ENCODE peak calls at places on chromosomes 4 and X, in six cellular contexts. K is HCT116, H is spleen, U is transverse colon, T is GM23338, D is HL-60. V is an unnamed sample.

GRCh38 chrX:119647552-119648420 is 41.6 kb upstream of the NKRF start:
- DNase-seq in K (no peak), H (no peak), U (no peak), T (no peak), D (no peak), V (no peak)

GRCh38 chrX:120549483-120550452 is 11.0 kb downstream of the CUL4B start:
- DNase-seq in K (peak), H (no peak), U (no peak), T (no peak), D (no peak), V (no peak)

GRCh38 chr4:2059034-2059725 is at the start of gene NAT8L:
- DNase-seq in K (peak), H (no peak), U (no peak), T (peak), D (peak), V (no peak)

GRCh38 chrX:21831496-21831895 is 7.9 kb upstream of the MBTPS2 start:
- DNase-seq in K (no peak), H (no peak), U (no peak), T (no peak), D (no peak), V (no peak)

GRCh38 chr4:124483043-124483906 is 229.3 kb downstream of the ANKRD50 start:
- DNase-seq in K (no peak), H (no peak), U (no peak), T (peak), D (no peak), V (no peak)

GRCh38 chrX:114797494-114797893 is 213.6 kb downstream of the HTR2C start:
- DNase-seq in K (no peak), H (no peak), U (no peak), T (no peak), D (no peak), V (no peak)

GRCh38 chr4:7750972-7751371 is 188.7 kb downstream of the AFAP1 start:
- DNase-seq in K (no peak), H (no peak), U (no peak), T (no peak), D (no peak), V (no peak)

GRCh38 chr4:6493668-6494304 is 21.4 kb upstream of the PPP2R2C start:
- DNase-seq in K (no peak), H (no peak), U (no peak), T (peak), D (no peak), V (peak)

GRCh38 chr4:139511320-139511719 is 44.7 kb downstream of the SETD7 start:
- DNase-seq in K (no peak), H (no peak), U (no peak), T (no peak), D (no peak), V (no peak)

GRCh38 chr4:10008208-10009005 is 12.9 kb downstream of the SLC2A9 start:
- DNase-seq in K (no peak), H (no peak), U (no peak), T (no peak), D (no peak), V (no peak)

GRCh38 chr4:118751634-118752293 is 66.6 kb downstream of the METTL14 start:
- DNase-seq in K (no peak), H (no peak), U (no peak), T (no peak), D (no peak), V (no peak)

GRCh38 chr4:955161-955921 is 18.0 kb downstream of the DGKQ start:
- DNase-seq in K (no peak), H (peak), U (no peak), T (no peak), D (no peak), V (no peak)

GRCh38 chrX:107750263-107750662 is 25.3 kb downstream of the TSC22D3 start:
- DNase-seq in K (no peak), H (no peak), U (no peak), T (peak), D (no peak), V (no peak)

GRCh38 chr4:87007345-87008181 is 72.8 kb downstream of the AFF1 start:
- DNase-seq in K (no peak), H (peak), U (peak), T (peak), D (peak), V (no peak)

GRCh38 chr4:14434916-14435315 is 567.4 kb upstream of the CPEB2 start:
- DNase-seq in K (no peak), H (no peak), U (no peak), T (no peak), D (no peak), V (no peak)

GRCh38 chrX:40205471-40205870 is 107.7 kb upstream of the BCOR start:
- DNase-seq in K (no peak), H (no peak), U (no peak), T (no peak), D (peak), V (no peak)

GRCh38 chr4:37480509-37480908 is 205.7 kb downstream of the RELL1 start:
- DNase-seq in K (no peak), H (no peak), U (no peak), T (no peak), D (no peak), V (no peak)

GRCh38 chrX:43882294-43882681 is at the start of gene MAOB:
- DNase-seq in K (no peak), H (no peak), U (peak), T (peak), D (no peak), V (no peak)

GRCh38 chr4:6095023-6095817 is 77.0 kb upstream of the C4orf50 start:
- DNase-seq in K (no peak), H (no peak), U (no peak), T (no peak), D (no peak), V (no peak)

GRCh38 chr4:169971456-169972015 is 54.7 kb downstream of the MFAP3L start:
- DNase-seq in K (no peak), H (no peak), U (no peak), T (no peak), D (no peak), V (no peak)

GRCh38 chrX:154378059-154378798 is 866 bp upstream of the EMD start:
- DNase-seq in K (no peak), H (peak), U (peak), T (peak), D (peak), V (no peak)

GRCh38 chr4:3646280-3646679 is 114.1 kb upstream of the LRPAP1 start:
- DNase-seq in K (no peak), H (no peak), U (no peak), T (no peak), D (no peak), V (no peak)

GRCh38 chr4:164056426-164057142 is 562.1 kb downstream of the TMA16 start:
- DNase-seq in K (no peak), H (no peak), U (no peak), T (no peak), D (no peak), V (no peak)

GRCh38 chr4:78618426-78618825 is 66.9 kb downstream of the ANXA3 start:
- DNase-seq in K (no peak), H (no peak), U (no peak), T (no peak), D (no peak), V (no peak)

GRCh38 chr4:137608085-137608484 is 75.8 kb upstream of the PCDH18 start:
- DNase-seq in K (no peak), H (no peak), U (no peak), T (peak), D (no peak), V (no peak)

GRCh38 chrX:44054863-44055601 is 81.8 kb upstream of the NDP start:
- DNase-seq in K (no peak), H (no peak), U (no peak), T (no peak), D (no peak), V (no peak)

GRCh38 chr4:184310881-184311709 is 93.4 kb upstream of the ENPP6 start:
- DNase-seq in K (no peak), H (no peak), U (peak), T (no peak), D (no peak), V (peak)

DNA sequence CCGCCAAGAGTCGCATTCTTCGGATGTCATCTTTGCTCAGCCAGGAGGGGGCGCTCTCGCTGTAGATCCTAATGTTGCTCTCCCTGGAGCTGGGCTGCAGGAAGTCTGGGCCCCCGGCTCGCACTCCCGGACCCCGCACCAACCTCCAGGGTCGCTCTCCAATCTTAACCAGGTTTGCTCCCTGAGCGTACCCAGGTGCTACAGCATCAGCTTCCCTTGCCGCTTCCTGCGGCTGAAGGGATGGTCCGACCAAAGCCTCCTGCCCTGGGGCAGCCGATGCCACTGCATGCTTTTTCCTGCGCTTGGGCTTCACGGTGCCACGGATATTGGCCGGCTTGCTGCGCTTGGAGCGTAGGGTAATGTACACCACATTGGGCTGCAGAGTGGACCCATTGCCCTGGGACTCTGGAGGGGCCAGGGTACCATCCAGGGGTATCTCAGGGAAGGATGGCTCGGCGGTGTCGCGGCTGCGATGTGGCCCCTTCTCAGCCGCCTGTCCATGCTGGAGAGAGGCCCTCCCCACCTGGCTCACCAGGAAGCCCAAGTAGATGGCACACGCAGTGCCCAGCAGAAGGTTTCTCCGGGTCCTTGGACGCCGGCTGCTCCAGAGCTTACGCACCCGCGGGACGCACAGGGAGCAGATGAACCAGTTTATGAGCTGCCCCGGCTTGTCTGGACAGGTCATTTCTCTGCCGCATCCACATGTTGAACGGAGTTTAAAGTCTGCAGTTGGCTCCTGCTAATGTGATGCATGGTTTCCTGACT is 2.0 kb downstream of the GASK1B start:
- DNase-seq in K (no peak), H (peak), U (peak), T (peak), D (no peak), V (no peak)
- TF ChIP-seq POLR2AphosphoS5 in K (no peak), H (no peak), U (no peak), T (no peak), D (no peak), V (peak)

GRCh38 chr4:83725076-83726074 is 189.5 kb downstream of the GPAT3 start:
- DNase-seq in K (no peak), H (no peak), U (no peak), T (no peak), D (no peak), V (no peak)
- H3K27ac ChIP-seq in K (no peak), H (no peak), U (no peak), T (no peak), D (no peak), V (no peak)

GRCh38 chrX:84501798-84502628 is at the start of gene HDX:
- DNase-seq in K (no peak), H (peak), U (peak), T (peak), D (no peak), V (peak)
- TF ChIP-seq POLR2AphosphoS5 in K (no peak), H (peak), U (peak), T (peak), D (no peak), V (peak)

GRCh38 chr4:185713272-185713671 is 98.7 kb downstream of the SORBS2 start:
- DNase-seq in K (no peak), H (no peak), U (no peak), T (no peak), D (no peak), V (no peak)

GRCh38 chr4:185713731-185714130 is 98.3 kb downstream of the SORBS2 start:
- DNase-seq in K (no peak), H (no peak), U (no peak), T (no peak), D (no peak), V (no peak)

GRCh38 chr4:185711764-185712163 is 100.2 kb downstream of the SORBS2 start:
- DNase-seq in K (no peak), H (no peak), U (no peak), T (no peak), D (no peak), V (no peak)

GRCh38 chr4:185710487-185710995 is 101.5 kb downstream of the SORBS2 start:
- DNase-seq in K (no peak), H (no peak), U (no peak), T (no peak), D (no peak), V (no peak)

DNA sequence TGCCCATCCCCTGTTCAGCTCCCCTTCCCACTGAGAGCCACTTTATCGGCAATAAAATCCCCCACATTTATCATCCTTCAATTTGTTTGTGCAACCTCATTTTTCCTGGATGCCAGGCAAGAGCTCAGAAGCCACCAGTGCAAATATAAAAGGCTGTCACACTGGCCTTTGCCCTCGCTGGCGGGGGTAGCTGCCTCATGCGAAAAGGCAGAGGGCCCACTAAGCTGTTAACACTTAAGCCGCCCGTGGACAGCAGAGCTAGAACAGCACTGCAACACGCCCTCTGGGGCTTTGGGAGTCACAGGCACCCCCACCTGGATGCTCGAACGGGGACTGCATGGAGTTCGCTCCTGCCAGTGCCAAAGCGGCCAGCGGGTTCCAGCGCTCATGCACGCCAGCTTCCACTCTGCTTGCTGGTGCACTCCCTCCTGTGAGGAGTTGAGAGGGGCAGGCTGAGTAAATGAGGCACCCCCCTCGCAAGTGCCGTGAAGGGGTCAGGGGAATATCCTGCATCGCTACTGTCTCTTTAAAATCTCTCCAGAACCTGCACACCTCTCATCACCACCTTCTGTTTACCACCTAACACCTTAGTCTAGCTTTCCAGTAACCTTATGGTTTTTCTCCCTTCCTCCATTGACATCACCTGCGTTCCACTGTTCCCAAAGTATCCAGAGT is 99.5 kb downstream of the SORBS2 start:
- DNase-seq in K (no peak), H (no peak), U (no peak), T (peak), D (no peak), V (no peak)
- H3K27ac ChIP-seq in K (no peak), H (no peak), U (no peak), T (no peak), D (no peak), V (no peak)

V was measured in vagina.